ENCODE peak calls at places on chromosome 20, in ten cellular contexts. One of them, this sample, is unnamed.

GRCh38 chr20:32263398-32263954 is 14.0 kb upstream of the KIF3B start:
- DNase-seq in HuH-7.5: no peak
- DNase-seq in heart right ventricle: no peak
- DNase-seq in GM06990: no peak
- DNase-seq in NCI-H2081: no peak
- DNase-seq in activated T-cell treated with anti-CD3 and anti-CD28 coated beads, Interleukin-2, amount 50 U/mL, for 72 hours: no peak
- DNase-seq in Right ventricle myocardium superior: no peak
- DNase-seq in NCI-H345: no peak
- DNase-seq in SK-MEL-5: no peak
- DNase-seq in NCI-H2107: no peak
- DNase-seq in this sample: no peak

GRCh38 chr20:47502801-47503239 is 1.1 kb downstream of the NCOA3 start:
- DNase-seq in HuH-7.5: peak
- DNase-seq in heart right ventricle: peak
- DNase-seq in GM06990: no peak
- DNase-seq in NCI-H2081: no peak
- DNase-seq in activated T-cell treated with anti-CD3 and anti-CD28 coated beads, Interleukin-2, amount 50 U/mL, for 72 hours: no peak
- DNase-seq in Right ventricle myocardium superior: no peak
- DNase-seq in NCI-H345: peak
- DNase-seq in SK-MEL-5: peak
- DNase-seq in NCI-H2107: no peak
- DNase-seq in this sample: peak

GRCh38 chr20:43766395-43766794 is 39.6 kb upstream of the GTSF1L start:
- DNase-seq in HuH-7.5: no peak
- DNase-seq in heart right ventricle: peak
- DNase-seq in GM06990: no peak
- DNase-seq in NCI-H2081: no peak
- DNase-seq in activated T-cell treated with anti-CD3 and anti-CD28 coated beads, Interleukin-2, amount 50 U/mL, for 72 hours: no peak
- DNase-seq in Right ventricle myocardium superior: peak
- DNase-seq in NCI-H345: no peak
- DNase-seq in SK-MEL-5: no peak
- DNase-seq in NCI-H2107: no peak
- DNase-seq in this sample: no peak

GRCh38 chr20:25248501-25249172 is 752 bp downstream of the PYGB start:
- DNase-seq in HuH-7.5: peak
- DNase-seq in heart right ventricle: no peak
- DNase-seq in GM06990: no peak
- DNase-seq in NCI-H2081: no peak
- DNase-seq in activated T-cell treated with anti-CD3 and anti-CD28 coated beads, Interleukin-2, amount 50 U/mL, for 72 hours: peak
- DNase-seq in Right ventricle myocardium superior: peak
- DNase-seq in NCI-H345: peak
- DNase-seq in SK-MEL-5: peak
- DNase-seq in NCI-H2107: no peak
- DNase-seq in this sample: peak

GRCh38 chr20:17654649-17655285 is 27.3 kb downstream of the RRBP1 start:
- DNase-seq in HuH-7.5: peak
- DNase-seq in heart right ventricle: no peak
- DNase-seq in GM06990: no peak
- DNase-seq in NCI-H2081: no peak
- DNase-seq in activated T-cell treated with anti-CD3 and anti-CD28 coated beads, Interleukin-2, amount 50 U/mL, for 72 hours: no peak
- DNase-seq in Right ventricle myocardium superior: peak
- DNase-seq in NCI-H345: no peak
- DNase-seq in SK-MEL-5: peak
- DNase-seq in NCI-H2107: no peak
- DNase-seq in this sample: peak

GRCh38 chr20:32480361-32481199 is 104.6 kb downstream of the NOL4L start:
- DNase-seq in HuH-7.5: no peak
- DNase-seq in heart right ventricle: no peak
- DNase-seq in GM06990: no peak
- DNase-seq in NCI-H2081: no peak
- DNase-seq in activated T-cell treated with anti-CD3 and anti-CD28 coated beads, Interleukin-2, amount 50 U/mL, for 72 hours: no peak
- DNase-seq in Right ventricle myocardium superior: no peak
- DNase-seq in NCI-H345: no peak
- DNase-seq in SK-MEL-5: no peak
- DNase-seq in NCI-H2107: no peak
- DNase-seq in this sample: no peak

GRCh38 chr20:18795366-18795765 is 18.2 kb upstream of the SCP2D1 start:
- DNase-seq in HuH-7.5: no peak
- DNase-seq in heart right ventricle: no peak
- DNase-seq in GM06990: no peak
- DNase-seq in NCI-H2081: no peak
- DNase-seq in activated T-cell treated with anti-CD3 and anti-CD28 coated beads, Interleukin-2, amount 50 U/mL, for 72 hours: no peak
- DNase-seq in Right ventricle myocardium superior: no peak
- DNase-seq in NCI-H345: no peak
- DNase-seq in SK-MEL-5: no peak
- DNase-seq in NCI-H2107: no peak
- DNase-seq in this sample: no peak

GRCh38 chr20:43605715-43606114 is 15.0 kb downstream of the IFT52 start:
- DNase-seq in HuH-7.5: no peak
- DNase-seq in heart right ventricle: no peak
- DNase-seq in GM06990: no peak
- DNase-seq in NCI-H2081: no peak
- DNase-seq in activated T-cell treated with anti-CD3 and anti-CD28 coated beads, Interleukin-2, amount 50 U/mL, for 72 hours: no peak
- DNase-seq in Right ventricle myocardium superior: no peak
- DNase-seq in NCI-H345: no peak
- DNase-seq in SK-MEL-5: no peak
- DNase-seq in NCI-H2107: no peak
- DNase-seq in this sample: no peak

GRCh38 chr20:17617212-17617867 is 47.5 kb downstream of the DSTN start:
- DNase-seq in HuH-7.5: peak
- DNase-seq in heart right ventricle: no peak
- DNase-seq in GM06990: no peak
- DNase-seq in NCI-H2081: peak
- DNase-seq in activated T-cell treated with anti-CD3 and anti-CD28 coated beads, Interleukin-2, amount 50 U/mL, for 72 hours: peak
- DNase-seq in Right ventricle myocardium superior: peak
- DNase-seq in NCI-H345: peak
- DNase-seq in SK-MEL-5: peak
- DNase-seq in NCI-H2107: peak
- DNase-seq in this sample: peak

GRCh38 chr20:1371235-1371782 is 21.5 kb downstream of the FKBP1A start:
- DNase-seq in HuH-7.5: no peak
- DNase-seq in heart right ventricle: no peak
- DNase-seq in GM06990: no peak
- DNase-seq in NCI-H2081: no peak
- DNase-seq in activated T-cell treated with anti-CD3 and anti-CD28 coated beads, Interleukin-2, amount 50 U/mL, for 72 hours: no peak
- DNase-seq in Right ventricle myocardium superior: no peak
- DNase-seq in NCI-H345: no peak
- DNase-seq in SK-MEL-5: no peak
- DNase-seq in NCI-H2107: no peak
- DNase-seq in this sample: no peak

GRCh38 chr20:42255820-42256219 is 637.6 kb upstream of the CHD6 start:
- DNase-seq in HuH-7.5: no peak
- DNase-seq in heart right ventricle: no peak
- DNase-seq in GM06990: no peak
- DNase-seq in NCI-H2081: no peak
- DNase-seq in activated T-cell treated with anti-CD3 and anti-CD28 coated beads, Interleukin-2, amount 50 U/mL, for 72 hours: no peak
- DNase-seq in Right ventricle myocardium superior: no peak
- DNase-seq in NCI-H345: no peak
- DNase-seq in SK-MEL-5: no peak
- DNase-seq in NCI-H2107: no peak
- DNase-seq in this sample: no peak

GRCh38 chr20:62539208-62539607 is 63.4 kb upstream of the GATA5 start:
- DNase-seq in HuH-7.5: no peak
- DNase-seq in heart right ventricle: no peak
- DNase-seq in GM06990: no peak
- DNase-seq in NCI-H2081: no peak
- DNase-seq in activated T-cell treated with anti-CD3 and anti-CD28 coated beads, Interleukin-2, amount 50 U/mL, for 72 hours: no peak
- DNase-seq in Right ventricle myocardium superior: no peak
- DNase-seq in NCI-H345: no peak
- DNase-seq in SK-MEL-5: no peak
- DNase-seq in NCI-H2107: no peak
- DNase-seq in this sample: no peak

GRCh38 chr20:34472246-34472925 is 43.8 kb upstream of the DYNLRB1 start:
- DNase-seq in HuH-7.5: no peak
- DNase-seq in heart right ventricle: no peak
- DNase-seq in GM06990: no peak
- DNase-seq in NCI-H2081: no peak
- DNase-seq in activated T-cell treated with anti-CD3 and anti-CD28 coated beads, Interleukin-2, amount 50 U/mL, for 72 hours: no peak
- DNase-seq in Right ventricle myocardium superior: no peak
- DNase-seq in NCI-H345: no peak
- DNase-seq in SK-MEL-5: no peak
- DNase-seq in NCI-H2107: no peak
- DNase-seq in this sample: peak

GRCh38 chr20:45407783-45408645 is at the start of gene DBNDD2:
- DNase-seq in HuH-7.5: no peak
- DNase-seq in heart right ventricle: peak
- DNase-seq in GM06990: no peak
- DNase-seq in NCI-H2081: no peak
- DNase-seq in activated T-cell treated with anti-CD3 and anti-CD28 coated beads, Interleukin-2, amount 50 U/mL, for 72 hours: no peak
- DNase-seq in Right ventricle myocardium superior: peak
- DNase-seq in NCI-H345: no peak
- DNase-seq in SK-MEL-5: no peak
- DNase-seq in NCI-H2107: no peak
- DNase-seq in this sample: no peak

GRCh38 chr20:17488916-17489600 is 42.1 kb downstream of the BFSP1 start:
- DNase-seq in HuH-7.5: no peak
- DNase-seq in heart right ventricle: no peak
- DNase-seq in GM06990: no peak
- DNase-seq in NCI-H2081: no peak
- DNase-seq in activated T-cell treated with anti-CD3 and anti-CD28 coated beads, Interleukin-2, amount 50 U/mL, for 72 hours: no peak
- DNase-seq in Right ventricle myocardium superior: no peak
- DNase-seq in NCI-H345: no peak
- DNase-seq in SK-MEL-5: no peak
- DNase-seq in NCI-H2107: no peak
- DNase-seq in this sample: no peak

GRCh38 chr20:37573626-37574198 is 46.0 kb upstream of the BLCAP start:
- DNase-seq in HuH-7.5: no peak
- DNase-seq in heart right ventricle: no peak
- DNase-seq in GM06990: no peak
- DNase-seq in NCI-H2081: no peak
- DNase-seq in activated T-cell treated with anti-CD3 and anti-CD28 coated beads, Interleukin-2, amount 50 U/mL, for 72 hours: no peak
- DNase-seq in Right ventricle myocardium superior: no peak
- DNase-seq in NCI-H345: no peak
- DNase-seq in SK-MEL-5: no peak
- DNase-seq in NCI-H2107: no peak
- DNase-seq in this sample: no peak

GRCh38 chr20:8132632-8133587 is 844 bp downstream of the PLCB1 start:
- DNase-seq in HuH-7.5: no peak
- DNase-seq in heart right ventricle: peak
- DNase-seq in GM06990: peak
- DNase-seq in NCI-H2081: no peak
- DNase-seq in activated T-cell treated with anti-CD3 and anti-CD28 coated beads, Interleukin-2, amount 50 U/mL, for 72 hours: peak
- DNase-seq in Right ventricle myocardium superior: peak
- DNase-seq in NCI-H345: peak
- DNase-seq in SK-MEL-5: no peak
- DNase-seq in NCI-H2107: no peak
- DNase-seq in this sample: no peak

GRCh38 chr20:41234546-41234945 is 83.0 kb downstream of the ZHX3 start:
- DNase-seq in HuH-7.5: no peak
- DNase-seq in heart right ventricle: peak
- DNase-seq in GM06990: no peak
- DNase-seq in NCI-H2081: no peak
- DNase-seq in activated T-cell treated with anti-CD3 and anti-CD28 coated beads, Interleukin-2, amount 50 U/mL, for 72 hours: no peak
- DNase-seq in Right ventricle myocardium superior: peak
- DNase-seq in NCI-H345: no peak
- DNase-seq in SK-MEL-5: no peak
- DNase-seq in NCI-H2107: no peak
- DNase-seq in this sample: no peak

GRCh38 chr20:19824861-19825260 is 66.8 kb downstream of the RIN2 start:
- DNase-seq in HuH-7.5: no peak
- DNase-seq in heart right ventricle: no peak
- DNase-seq in GM06990: no peak
- DNase-seq in NCI-H2081: no peak
- DNase-seq in activated T-cell treated with anti-CD3 and anti-CD28 coated beads, Interleukin-2, amount 50 U/mL, for 72 hours: no peak
- DNase-seq in Right ventricle myocardium superior: no peak
- DNase-seq in NCI-H345: no peak
- DNase-seq in SK-MEL-5: no peak
- DNase-seq in NCI-H2107: no peak
- DNase-seq in this sample: no peak

GRCh38 chr20:49276201-49276894 is 1.5 kb downstream of the ZNFX1 start:
- DNase-seq in HuH-7.5: no peak
- DNase-seq in heart right ventricle: peak
- DNase-seq in GM06990: no peak
- DNase-seq in NCI-H2081: peak
- DNase-seq in activated T-cell treated with anti-CD3 and anti-CD28 coated beads, Interleukin-2, amount 50 U/mL, for 72 hours: peak
- DNase-seq in Right ventricle myocardium superior: peak
- DNase-seq in NCI-H345: peak
- DNase-seq in SK-MEL-5: peak
- DNase-seq in NCI-H2107: no peak
- DNase-seq in this sample: peak

GRCh38 chr20:58716476-58717277 is 24.1 kb downstream of the NPEPL1 start:
- DNase-seq in HuH-7.5: peak
- DNase-seq in heart right ventricle: no peak
- DNase-seq in GM06990: no peak
- DNase-seq in NCI-H2081: no peak
- DNase-seq in activated T-cell treated with anti-CD3 and anti-CD28 coated beads, Interleukin-2, amount 50 U/mL, for 72 hours: peak
- DNase-seq in Right ventricle myocardium superior: peak
- DNase-seq in NCI-H345: no peak
- DNase-seq in SK-MEL-5: no peak
- DNase-seq in NCI-H2107: no peak
- DNase-seq in this sample: no peak

This sample was measured in HCEC 1CT.